ENCODE peak calls at places on chromosomes 16 and 17, in five cellular contexts. P is foreskin fibroblast, H is OCI-LY7, R is uterus, K is SK-N-SH. U is an unnamed sample.

GRCh38 chr17:79654350-79654959 is 43.6 kb upstream of the RBFOX3 start:
- DNase-seq in P (no peak), H (no peak), R (no peak), K (no peak), U (no peak)

GRCh38 chr17:36869856-36870617 is 67.2 kb upstream of the LHX1 start:
- DNase-seq in P (no peak), H (no peak), R (no peak), K (no peak), U (no peak)

GRCh38 chr16:69494993-69495392 is 70.6 kb downstream of the CYB5B start:
- DNase-seq in P (no peak), H (peak), R (no peak), K (no peak), U (no peak)

GRCh38 chr17:69287168-69287567 is 39.8 kb downstream of the ABCA5 start:
- DNase-seq in P (no peak), H (no peak), R (no peak), K (no peak), U (no peak)

GRCh38 chr17:7717756-7718350 is 309 bp downstream of the DNAH2 start:
- DNase-seq in P (peak), H (no peak), R (no peak), K (no peak), U (no peak)

GRCh38 chr16:8063151-8063550 is 527.2 kb downstream of the TMEM114 start:
- DNase-seq in P (no peak), H (no peak), R (no peak), K (no peak), U (no peak)

GRCh38 chr16:26569793-26570192 is 496.9 kb upstream of the C16orf82 start:
- DNase-seq in P (no peak), H (peak), R (no peak), K (no peak), U (no peak)

GRCh38 chr17:2880050-2880449 is 83.8 kb downstream of the RAP1GAP2 start:
- DNase-seq in P (no peak), H (no peak), R (no peak), K (no peak), U (no peak)

GRCh38 chr17:8964801-8965393 is 610 bp downstream of the PIK3R5 start:
- DNase-seq in P (no peak), H (no peak), R (no peak), K (no peak), U (no peak)
- H3K4me3 ChIP-seq in P (no peak), H (peak), R (peak), K (no peak), U (no peak)

DNA sequence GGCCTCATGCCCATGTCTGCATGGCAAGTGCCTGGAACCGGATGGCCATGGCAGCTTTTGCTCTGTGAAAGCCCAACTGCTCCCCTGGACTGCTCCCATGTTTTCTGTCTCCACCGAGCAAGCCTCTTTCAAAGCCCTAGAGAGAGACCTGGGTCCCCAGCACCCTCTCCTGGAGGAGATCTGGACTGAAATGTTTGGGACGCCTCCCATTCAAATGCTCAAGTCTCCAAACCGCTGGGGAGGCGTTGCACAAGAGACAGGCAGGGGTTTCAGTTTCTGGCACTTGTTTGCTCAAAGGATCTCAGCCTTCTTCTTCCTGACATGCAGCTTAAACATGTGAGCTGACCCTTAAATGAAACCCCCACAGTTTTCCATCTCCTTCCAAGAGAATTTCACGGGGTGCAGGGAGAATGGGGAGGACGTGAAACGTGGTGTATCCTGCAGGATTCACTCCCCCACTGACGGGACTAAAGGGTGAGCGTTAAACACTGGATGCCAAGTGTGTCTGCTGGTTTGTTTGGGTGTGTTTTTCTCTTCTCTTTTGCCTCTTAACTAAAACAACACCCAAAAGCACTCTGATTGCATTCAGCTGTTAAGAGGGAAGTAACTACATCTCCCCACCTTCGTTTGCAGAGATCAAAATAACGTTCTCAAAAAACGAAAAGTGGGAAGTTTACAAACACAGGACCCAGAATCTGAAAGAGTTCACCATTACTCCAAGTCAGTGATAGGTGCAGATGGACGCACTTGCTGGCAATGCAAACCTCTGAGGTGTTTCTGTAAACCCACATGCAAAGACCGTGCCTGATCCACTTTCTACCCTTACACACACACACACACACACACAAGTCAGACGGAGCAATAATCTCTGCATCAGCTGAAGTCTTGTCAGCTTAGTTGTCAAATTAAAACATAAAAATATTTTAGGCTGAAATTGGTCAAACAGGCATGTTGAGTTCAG is 256.9 kb downstream of the C16orf95 start:
- DNase-seq in P (peak), H (peak), R (no peak), K (no peak), U (no peak)
- TF ChIP-seq CTCF in P (no peak), H (no peak), R (no peak), K (peak), U (peak)

GRCh38 chr17:74971069-74971841 is 1.3 kb downstream of the HID1 start:
- DNase-seq in P (no peak), H (no peak), R (no peak), K (peak), U (no peak)

GRCh38 chr17:74970395-74970794 is 2.2 kb downstream of the HID1 start:
- DNase-seq in P (no peak), H (no peak), R (no peak), K (no peak), U (no peak)

GRCh38 chr17:74972107-74972972 is at the start of gene HID1:
- DNase-seq in P (no peak), H (peak), R (peak), K (peak), U (no peak)

GRCh38 chr17:74971842-74972106 is 785 bp downstream of the HID1 start:
- DNase-seq in P (no peak), H (no peak), R (no peak), K (no peak), U (no peak)

GRCh38 chr17:74972973-74973328 is 392 bp upstream of the HID1 start:
- DNase-seq in P (no peak), H (no peak), R (no peak), K (no peak), U (no peak)
- H3K4me3 ChIP-seq in P (no peak), H (peak), R (peak), K (peak), U (no peak)

DNA sequence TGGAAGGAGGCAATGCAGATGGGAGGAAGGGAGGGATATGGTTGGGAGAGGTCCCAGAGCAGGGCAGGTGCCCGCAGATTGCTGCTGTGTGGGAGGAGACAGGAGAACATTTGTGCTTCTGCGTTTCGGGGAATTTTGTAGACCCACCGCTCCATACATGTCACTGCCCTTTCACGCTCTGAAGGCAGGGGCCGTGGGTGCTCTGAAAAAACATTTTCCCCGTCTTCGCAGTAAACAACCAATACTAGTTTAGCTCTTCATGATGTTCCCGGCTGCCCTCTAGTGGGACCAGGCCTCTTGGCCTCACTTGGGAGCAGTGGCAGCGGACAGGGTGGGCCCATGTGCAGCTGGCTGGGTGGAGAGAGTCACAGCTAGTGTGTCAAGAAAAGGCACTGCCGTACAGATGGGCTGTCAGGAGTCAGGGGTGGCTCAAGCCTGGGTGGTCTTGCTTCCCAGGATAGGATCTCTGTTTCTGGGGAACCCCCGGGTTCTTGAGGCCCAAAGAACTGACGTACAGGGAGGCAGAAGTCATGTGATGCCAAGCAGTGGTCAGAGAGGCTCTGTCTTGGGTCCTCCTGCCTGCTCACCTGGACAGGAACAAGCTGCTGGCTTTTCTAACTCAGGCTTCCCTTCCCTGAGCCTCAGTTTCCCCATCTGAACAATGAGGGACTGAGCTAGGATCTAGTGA is 46.5 kb upstream of the CPNE2 start:
- DNase-seq in P (peak), H (peak), R (peak), K (peak), U (no peak)
- TF ChIP-seq CTCF in P (peak), H (peak), R (peak), K (peak), U (peak)

GRCh38 chr17:17004251-17004996 is 32.5 kb upstream of the TNFRSF13B start:
- DNase-seq in P (no peak), H (no peak), R (peak), K (no peak), U (no peak)
- H3K4me3 ChIP-seq in P (no peak), H (no peak), R (no peak), K (no peak), U (no peak)

GRCh38 chr17:49456172-49456965 is 38.7 kb upstream of the NGFR start:
- DNase-seq in P (peak), H (no peak), R (peak), K (no peak), U (peak)

GRCh38 chr17:49455226-49455968 is 39.7 kb upstream of the NGFR start:
- DNase-seq in P (no peak), H (no peak), R (no peak), K (peak), U (no peak)

GRCh38 chr17:49450735-49451134 is 36.1 kb upstream of the PHB1 start:
- DNase-seq in P (peak), H (peak), R (no peak), K (no peak), U (no peak)

GRCh38 chr17:49452173-49452572 is 37.5 kb upstream of the PHB1 start:
- DNase-seq in P (no peak), H (no peak), R (no peak), K (no peak), U (no peak)

GRCh38 chr17:49454050-49454449 is 39.4 kb upstream of the PHB1 start:
- DNase-seq in P (peak), H (no peak), R (no peak), K (no peak), U (no peak)
- TF ChIP-seq CTCF in P (no peak), H (no peak), R (no peak), K (no peak), U (no peak)